ENCODE peak calls at places on chromosomes 4 and X, in four cellular contexts. F, G, L and Q are unnamed samples.

GRCh38 chr4:1863297-1864033 is 7.5 kb upstream of the LETM1 start:
- DNase-seq in G (no peak), F (no peak), L (no peak), Q (peak; percentile 49)

GRCh38 chr4:53592686-53593641 is 1.7 kb upstream of the LNX1 start:
- DNase-seq in G (no peak), F (peak; percentile 87), L (peak; percentile 66), Q (no peak)

GRCh38 chrX:128929281-128930057 is 593.8 kb downstream of the SMARCA1 start:
- DNase-seq in L (no peak), G (no peak), F (no peak), Q (peak; percentile 86)

GRCh38 chr4:82866706-82867385 is 24.1 kb downstream of the SEC31A start:
- DNase-seq in L (no peak), F (no peak), G (no peak), Q (no peak)

GRCh38 chr4:113738251-113738650 is 23.3 kb downstream of the CAMK2D start:
- DNase-seq in G (no peak), F (no peak), L (no peak), Q (no peak)

GRCh38 chrX:83508006-83508405 is at the start of gene POU3F4:
- DNase-seq in F (peak; percentile 75), L (no peak), G (no peak), Q (no peak)

GRCh38 chr4:164943192-164943591 is 34.3 kb downstream of the TRIM61 start:
- DNase-seq in G (no peak), F (no peak), L (no peak), Q (no peak)

GRCh38 chr4:81566076-81566663 is 94.5 kb upstream of the RASGEF1B start:
- DNase-seq in L (no peak), F (no peak), G (no peak), Q (no peak)

GRCh38 chr4:6875431-6875831 is 34.2 kb upstream of the TBC1D14 start:
- DNase-seq in F (no peak), L (no peak), G (no peak), Q (no peak)

GRCh38 chrX:106973433-106974149 is 26.4 kb downstream of the MORC4 start:
- DNase-seq in G (no peak), F (no peak), L (no peak), Q (peak; percentile 47)

GRCh38 chrX:110286126-110286525 is 31.8 kb downstream of the AMMECR1 start:
- DNase-seq in F (no peak), G (no peak), L (no peak), Q (no peak)

GRCh38 chr4:37922323-37922722 is 31.4 kb downstream of the TBC1D1 start:
- DNase-seq in F (no peak), G (no peak), L (no peak), Q (no peak)

GRCh38 chrX:153933751-153934472 is 925 bp downstream of the NAA10 start:
- DNase-seq in L (no peak), F (no peak), G (no peak), Q (no peak)

GRCh38 chr4:4216668-4217067 is 10.1 kb downstream of the OTOP1 start:
- DNase-seq in G (no peak), L (no peak), F (peak; percentile 25), Q (no peak)

GRCh38 chr4:110793381-110793801 is 170.5 kb upstream of the PITX2 start:
- DNase-seq in F (no peak), L (no peak), G (no peak), Q (no peak)

GRCh38 chr4:98341309-98341708 is 80.1 kb downstream of the RAP1GDS1 start:
- DNase-seq in L (no peak), G (no peak), F (no peak), Q (no peak)

GRCh38 chr4:162535121-162535520 is 371.3 kb upstream of the FSTL5 start:
- DNase-seq in L (no peak), F (no peak), G (no peak), Q (no peak)

GRCh38 chr4:56907009-56907408 is 691 bp upstream of the REST start:
- DNase-seq in L (no peak), G (no peak), F (peak; percentile 35), Q (no peak)

GRCh38 chrX:45743081-45743533 is 542.4 kb upstream of the DIPK2B start:
- DNase-seq in L (no peak), G (no peak), F (peak; percentile 12), Q (peak; percentile 12)

GRCh38 chr4:76447326-76447954 is 12.4 kb downstream of the SHROOM3 start:
- DNase-seq in F (no peak), G (no peak), L (no peak), Q (no peak)

GRCh38 chr4:173046818-173047217 is 121.8 kb upstream of the GALNT7 start:
- DNase-seq in G (no peak), L (no peak), F (no peak), Q (no peak)

GRCh38 chr4:36187723-36188333 is 56.5 kb downstream of the ARAP2 start:
- DNase-seq in L (no peak), F (peak; percentile 20), G (no peak), Q (peak; percentile 1)

GRCh38 chr4:2798399-2799301 is 5.8 kb downstream of the SH3BP2 start:
- DNase-seq in L (peak; percentile 47), G (no peak), F (no peak), Q (no peak)

GRCh38 chr4:145130788-145131398 is 32.8 kb downstream of the ABCE1 start:
- DNase-seq in L (no peak), G (no peak), F (no peak), Q (no peak)

GRCh38 chrX:149453030-149453429 is 52.1 kb downstream of the IDS start:
- DNase-seq in L (no peak), G (no peak), F (no peak), Q (no peak)

GRCh38 chrX:27307546-27307945 is 155.6 kb downstream of the PPP4R3C start:
- DNase-seq in F (no peak), L (no peak), G (no peak), Q (no peak)

GRCh38 chrX:115266300-115266699 is 23.2 kb upstream of the LUZP4 start:
- DNase-seq in G (no peak), L (no peak), F (no peak), Q (no peak)

GRCh38 chr4:15811703-15812325 is 33.7 kb downstream of the CD38 start:
- DNase-seq in G (no peak), F (no peak), L (no peak), Q (no peak)

GRCh38 chrX:47595701-47596655 is 13.7 kb downstream of the TIMP1 start:
- DNase-seq in F (no peak), L (no peak), G (no peak), Q (no peak)

GRCh38 chr4:153140294-153140693 is 63.9 kb upstream of the TRIM2 start:
- DNase-seq in L (no peak), F (no peak), G (no peak), Q (no peak)

GRCh38 chrX:152842772-152843338 is 12.0 kb downstream of the NSDHL start:
- DNase-seq in L (no peak), G (no peak), F (no peak), Q (no peak)

DNA sequence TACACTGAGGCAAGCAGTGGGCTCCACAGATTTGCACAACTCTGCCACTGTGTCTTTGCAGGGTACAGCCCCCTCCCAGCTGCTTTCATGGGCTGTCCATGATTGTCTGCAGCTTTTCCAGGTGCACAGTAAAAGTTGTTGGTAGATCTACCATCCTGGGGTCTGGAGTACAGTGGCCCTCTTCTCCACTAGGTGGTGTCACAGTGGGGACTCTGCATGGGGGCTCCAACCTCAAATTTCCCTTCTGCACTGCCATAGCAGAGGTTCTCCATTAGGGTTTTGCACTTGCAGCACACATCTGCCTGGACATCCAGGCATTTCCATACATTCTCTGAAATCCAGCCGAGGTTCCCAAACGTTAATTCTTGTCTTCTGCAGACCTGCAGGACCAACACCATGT is 1002.3 kb downstream of the FAM133A start:
- DNase-seq in F (no peak), L (no peak), G (no peak), Q (no peak)
- TF ChIP-seq CREM in F (no peak), L (no peak), G (no peak), Q (no peak)

GRCh38 chr4:109414938-109415337 is 18.7 kb upstream of the SEC24B start:
- DNase-seq in L (no peak), F (no peak), G (no peak), Q (no peak)

GRCh38 chr4:109410776-109411175 is 22.8 kb upstream of the SEC24B start:
- DNase-seq in F (no peak), G (no peak), L (no peak), Q (no peak)

GRCh38 chr4:109410226-109410625 is 23.4 kb upstream of the SEC24B start:
- DNase-seq in F (no peak), G (no peak), L (no peak), Q (no peak)

GRCh38 chr4:109412805-109413204 is 20.8 kb upstream of the SEC24B start:
- DNase-seq in G (no peak), F (no peak), L (no peak), Q (no peak)

DNA sequence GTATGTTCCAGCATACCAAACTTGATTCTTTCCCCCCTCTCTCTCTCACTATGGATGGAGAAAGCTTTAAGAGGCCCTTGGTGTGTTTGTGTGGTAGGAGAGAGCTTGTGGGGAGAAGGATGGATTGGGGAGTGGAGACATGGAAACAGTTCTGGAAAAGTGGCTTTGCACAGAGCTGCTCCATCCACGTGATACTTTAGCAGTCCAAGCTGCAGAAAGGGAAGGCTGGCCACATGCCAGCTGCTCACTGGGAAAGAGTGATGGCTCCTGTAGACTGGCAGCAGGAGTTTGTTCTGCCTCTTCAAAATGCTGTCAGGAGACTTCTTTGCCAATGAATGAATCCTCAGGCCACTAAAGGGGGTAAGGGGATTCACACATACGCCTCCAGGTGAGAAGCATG is 21.7 kb upstream of the SEC24B start:
- DNase-seq in F (no peak), G (no peak), L (no peak), Q (no peak)
- TF ChIP-seq CREM in F (no peak), G (no peak), L (no peak), Q (no peak)

DNA sequence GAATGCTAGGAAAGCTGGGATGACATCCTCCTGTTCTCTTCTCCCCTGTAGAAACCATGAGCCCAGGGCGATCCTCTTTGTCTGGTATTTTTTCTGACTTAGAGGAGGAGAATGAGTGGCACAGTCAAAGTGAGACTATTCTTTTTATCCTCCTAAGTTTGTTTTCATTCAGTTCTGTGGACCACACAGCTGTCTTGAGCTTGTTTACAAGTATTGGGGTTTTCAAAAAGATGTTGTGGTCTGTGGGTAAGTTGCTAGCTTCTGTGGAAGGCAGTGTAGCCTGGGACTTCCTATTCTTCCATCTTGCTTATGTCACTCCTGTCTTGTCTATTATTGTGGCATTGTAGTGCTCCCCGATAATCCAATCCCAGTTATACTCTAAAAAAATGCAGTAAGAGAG is 223.0 kb downstream of the PAPSS1 start:
- DNase-seq in G (no peak), L (no peak), F (no peak), Q (no peak)
- TF ChIP-seq CREM in G (no peak), L (no peak), F (no peak), Q (no peak)

DNA sequence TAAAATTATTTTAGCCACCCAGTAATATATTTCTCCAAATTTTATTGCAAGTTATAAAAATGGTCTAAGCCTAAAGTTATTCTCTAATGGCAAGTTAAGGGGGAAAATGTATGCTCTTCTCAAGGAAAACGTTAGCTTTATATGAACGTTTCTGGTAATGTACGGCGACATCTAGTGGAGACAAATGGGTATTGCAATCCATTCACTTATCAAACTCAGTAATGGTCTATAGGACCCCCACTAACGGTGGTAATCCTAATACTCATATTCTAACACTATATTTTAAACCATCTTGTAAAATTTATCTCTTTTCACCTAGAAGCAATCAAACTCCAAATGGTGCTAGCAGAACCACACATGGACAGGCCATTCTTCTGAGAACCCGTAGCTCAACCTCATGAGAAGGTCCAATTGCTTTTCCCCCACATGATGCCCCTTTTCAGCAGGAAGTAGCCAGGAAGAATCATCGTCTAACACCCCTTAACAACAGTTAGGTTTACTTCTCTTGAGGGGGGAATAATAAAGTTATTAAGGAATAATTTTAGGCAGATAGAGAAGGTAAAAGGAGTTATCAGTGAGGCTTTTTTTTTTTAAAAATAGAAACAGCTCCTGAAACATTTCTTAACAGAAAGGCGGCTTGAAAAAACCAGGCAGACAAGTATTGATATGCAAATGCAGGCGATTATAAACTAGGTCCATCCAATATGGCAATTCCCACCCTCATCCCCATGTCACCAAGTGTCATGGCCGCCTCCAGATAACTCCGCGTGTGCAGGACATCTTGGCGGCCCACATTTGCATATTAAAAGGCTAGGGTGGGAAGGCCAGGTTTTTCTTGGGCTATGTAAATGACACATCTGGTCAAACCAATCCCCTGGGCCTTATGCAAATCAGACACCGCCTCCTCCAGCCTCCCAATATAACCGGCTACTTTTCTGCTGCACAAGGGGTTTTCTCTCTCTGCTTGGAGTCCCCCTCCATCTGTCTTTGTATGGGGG is 35.0 kb downstream of the NUDT11 start:
- DNase-seq in G (no peak), F (peak; percentile 28), L (peak; percentile 28), Q (peak; percentile 6)
- TF ChIP-seq CREM in G (no peak), F (no peak), L (no peak), Q (no peak)